ENCODE peak calls at places on chromosomes 13 and 19, in four cellular contexts. P is choroid plexus epithelial cell, Q is neural crest cell, Y is body of pancreas. V is an unnamed sample.

GRCh38 chr13:106210327-106210726 is 325.1 kb downstream of the EFNB2 start:
- DNase-seq in P (no peak), Q (no peak), Y (no peak), V (no peak)

GRCh38 chr13:20492641-20493040 is 33.0 kb downstream of the CRYL1 start:
- DNase-seq in P (peak), Y (no peak), Q (peak), V (no peak)

GRCh38 chr13:40306817-40307216 is 359.6 kb downstream of the FOXO1 start:
- DNase-seq in Y (no peak), Q (no peak), P (no peak), V (no peak)

GRCh38 chr13:110653271-110653670 is 37.9 kb downstream of the NAXD start:
- DNase-seq in Y (no peak), P (no peak), Q (no peak), V (no peak)

GRCh38 chr13:113742000-113742441 is 17.0 kb upstream of the TMEM255B start:
- DNase-seq in Y (peak), Q (no peak), P (peak), V (no peak)

GRCh38 chr19:408441-409005 is 424 bp downstream of the C2CD4C start:
- DNase-seq in Y (peak), P (no peak), Q (no peak), V (no peak)

GRCh38 chr19:4521170-4521887 is 3.0 kb upstream of the PLIN4 start:
- DNase-seq in P (peak), Q (no peak), Y (no peak), V (no peak)

GRCh38 chr13:24307211-24308067 is 1.9 kb upstream of the C1QTNF9 start:
- DNase-seq in P (no peak), Q (no peak), Y (no peak), V (no peak)

GRCh38 chr13:73941752-73942151 is 192.5 kb downstream of the KLF12 start:
- DNase-seq in P (no peak), Q (no peak), Y (no peak), V (no peak)

GRCh38 chr19:38134538-38135149 is 89.4 kb downstream of the DPF1 start:
- DNase-seq in P (peak), Q (peak), Y (peak), V (no peak)
- TF ChIP-seq CTCF in P (peak), Q (peak), Y (peak), V (no peak)

DNA sequence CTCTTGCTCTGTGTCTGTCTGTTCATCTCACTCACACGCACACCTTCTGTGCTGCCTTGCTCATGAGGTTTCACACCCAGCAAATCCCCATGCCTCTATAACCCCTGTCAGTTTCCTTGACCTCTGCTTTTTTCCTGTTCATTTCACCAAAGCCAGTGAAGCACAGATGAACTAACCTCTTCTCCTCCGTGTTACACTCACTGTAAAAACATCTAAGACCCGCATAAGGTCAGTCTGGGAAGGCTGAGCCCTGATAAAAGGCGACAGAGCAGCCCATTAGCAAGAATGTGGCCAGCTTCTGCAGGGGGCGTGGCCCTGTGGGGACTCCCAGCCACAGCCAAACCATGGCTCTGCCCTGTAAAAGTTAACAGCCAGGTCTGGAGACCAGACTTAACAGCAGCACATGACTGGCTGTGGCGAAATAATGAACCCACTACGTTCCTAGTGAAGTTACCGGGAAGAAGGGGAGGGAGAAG is 42.8 kb upstream of the NPAS1 start:
- DNase-seq in Q (no peak), Y (no peak), P (peak), V (no peak)
- TF ChIP-seq CTCF in Q (no peak), Y (no peak), P (no peak), V (no peak)

GRCh38 chr13:27622102-27622820 is 569 bp downstream of the POLR1D start:
- DNase-seq in Q (no peak), P (peak), Y (peak), V (peak)
- TF ChIP-seq CTCF in Q (peak), P (peak), Y (no peak), V (no peak)

DNA sequence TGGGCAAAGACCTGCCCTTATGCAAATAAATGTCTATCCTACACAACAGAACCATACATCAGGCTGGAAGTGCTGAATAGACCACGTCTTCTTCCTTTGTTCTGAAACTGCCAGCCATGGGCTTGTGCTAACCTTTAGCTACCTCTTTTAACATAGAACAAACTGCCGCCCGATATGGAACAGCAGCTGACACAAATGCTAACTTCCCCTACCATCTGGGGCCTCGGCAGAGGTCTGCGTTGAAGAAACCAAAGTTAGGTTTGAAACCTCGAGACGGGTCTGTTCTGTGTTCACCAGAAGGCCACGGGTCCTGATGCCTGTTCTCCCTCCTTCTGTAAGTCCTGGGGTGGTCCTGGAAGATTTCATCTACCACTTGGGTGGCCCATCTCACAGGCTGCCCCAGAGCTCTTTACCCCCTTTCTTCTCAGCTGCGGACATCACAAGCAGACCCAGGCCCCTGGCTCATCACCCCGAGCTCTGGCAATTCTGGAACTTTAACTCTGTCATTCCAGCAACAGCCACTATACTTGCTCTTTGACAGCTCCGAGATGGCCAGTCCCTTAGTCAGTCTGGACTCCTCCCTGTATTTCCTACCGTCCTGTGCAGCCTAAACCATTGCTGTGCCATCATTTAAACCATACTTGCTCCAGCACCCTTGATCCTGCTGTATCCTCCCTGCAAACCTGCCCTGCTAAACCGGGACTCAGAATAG is 146.7 kb downstream of the USP12 start:
- DNase-seq in P (no peak), Q (no peak), Y (no peak), V (no peak)
- TF ChIP-seq CTCF in P (no peak), Q (no peak), Y (no peak), V (no peak)

V was measured in prostate gland.